ENCODE peak calls at places on chromosome 1, in six cellular contexts. Z is IMR-90, J is A549, N is GM12878, F is SK-N-SH, Y is HepG2. V is an unnamed sample.

GRCh38 chr1:180365039-180365438 is 135.0 kb downstream of the LHX4 start:
- DNase-seq in F (no peak), Z (no peak), J (no peak), Y (peak; percentile 9), N (no peak), V (peak; percentile 18)

GRCh38 chr1:110672753-110673108 is 2.0 kb downstream of the KCNA3 start:
- DNase-seq in J (no peak), Z (no peak), N (peak; percentile 37), Y (no peak), F (no peak), V (no peak)

GRCh38 chr1:43582162-43582566 is 51.5 kb downstream of the PTPRF start:
- DNase-seq in N (peak; percentile 54), F (no peak), J (peak; percentile 66), Z (peak; percentile 96), Y (peak; percentile 64), V (peak; percentile 72)

GRCh38 chr1:185345913-185346717 is 29.1 kb upstream of the IVNS1ABP start:
- DNase-seq in N (no peak), J (no peak), Z (no peak), Y (no peak), F (no peak), V (no peak)

GRCh38 chr1:162367772-162368171 is 8.9 kb downstream of the SPATA46 start:
- DNase-seq in F (no peak), Y (no peak), N (no peak), J (no peak), Z (no peak), V (no peak)

GRCh38 chr1:230287674-230288315 is 138.3 kb downstream of the PGBD5 start:
- DNase-seq in J (no peak), Y (no peak), N (no peak), F (no peak), Z (no peak), V (no peak)

GRCh38 chr1:245742891-245743290 is 588.1 kb downstream of the KIF26B start:
- DNase-seq in F (no peak), Z (no peak), Y (no peak), J (no peak), N (no peak), V (no peak)

GRCh38 chr1:41504126-41505035 is 19.9 kb upstream of the EDN2 start:
- DNase-seq in N (no peak), Y (no peak), F (no peak), J (no peak), Z (peak; percentile 68), V (no peak)

GRCh38 chr1:150730130-150730721 is 9.5 kb upstream of the HORMAD1 start:
- DNase-seq in N (no peak), Z (no peak), J (no peak), Y (no peak), F (no peak), V (no peak)

GRCh38 chr1:11505591-11506538 is 26.9 kb downstream of the DISP3 start:
- DNase-seq in F (no peak), N (no peak), Y (no peak), Z (no peak), J (no peak), V (no peak)

GRCh38 chr1:208179850-208180416 is 64.3 kb downstream of the PLXNA2 start:
- DNase-seq in Y (no peak), F (no peak), J (no peak), N (no peak), Z (no peak), V (no peak)

GRCh38 chr1:115229016-115229415 is 109.0 kb downstream of the NGF start:
- DNase-seq in J (no peak), F (no peak), Y (no peak), N (no peak), Z (no peak), V (no peak)

DNA sequence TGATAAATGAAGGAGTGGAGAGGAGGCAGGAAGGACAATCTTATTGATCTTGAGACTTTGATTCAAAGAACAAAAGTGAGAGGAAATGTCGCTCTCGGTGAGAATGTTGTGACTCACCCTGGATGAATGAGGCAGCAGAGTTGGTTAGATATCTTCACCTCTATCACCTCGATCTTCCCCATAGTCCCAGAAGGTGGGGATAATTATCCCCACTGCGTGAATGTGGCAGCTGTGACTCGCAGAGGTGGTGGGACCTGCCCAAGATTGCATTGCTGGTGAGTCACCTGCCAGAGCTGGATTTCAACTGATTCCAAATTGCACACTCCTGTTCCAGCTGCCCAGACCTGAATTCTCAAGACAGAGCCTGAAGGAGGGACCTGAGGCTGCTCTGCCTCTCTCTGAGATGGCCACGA is 105.0 kb downstream of the MATN1 start:
- DNase-seq in J (no peak), N (no peak), F (no peak), Y (no peak), Z (no peak), V (no peak)
- TF ChIP-seq SMC3 in J (no peak), N (no peak), F (no peak), Y (no peak), Z (no peak), V (no peak)

GRCh38 chr1:50418600-50419109 is 4.6 kb downstream of the DMRTA2 start:
- DNase-seq in Z (no peak), N (no peak), Y (no peak), J (no peak), F (peak; percentile 79), V (no peak)
- TF ChIP-seq SMC3 in Z (no peak), N (no peak), Y (no peak), J (no peak), F (no peak), V (no peak)

GRCh38 chr1:244311784-244312532 is 139.8 kb downstream of the ADSS2 start:
- DNase-seq in F (no peak), N (no peak), J (no peak), Z (no peak), Y (no peak), V (no peak)
- TF ChIP-seq SMC3 in F (no peak), N (no peak), J (no peak), Z (no peak), Y (no peak), V (no peak)

GRCh38 chr1:24526940-24527542 is 24.4 kb downstream of the RCAN3 start:
- DNase-seq in N (no peak), J (peak; percentile 26), Y (no peak), F (peak; percentile 41), Z (peak; percentile 20), V (peak; percentile 44)
- TF ChIP-seq SMC3 in N (peak; percentile 22), J (peak; percentile 56), Y (peak; percentile 44), F (peak; percentile 46), Z (peak; percentile 44), V (no peak)